ENCODE peak calls at places on chromosome 13, in six cellular contexts. B is OCI-LY7, Q is neural progenitor cell, O is fibroblast of lung, C is HepG2, S is IMR-90. R is an unnamed sample. For H4K20me1, the result is how much of the 10 kb centered on the place peaks cover.

GRCh38 chr13:26785845-26786630 is 25.5 kb upstream of the GPR12 start:
- DNase-seq in Q (peak), B (peak), S (no peak), C (no peak), O (no peak), R (peak)

GRCh38 chr13:34458756-34459462 is 483.2 kb upstream of the NBEA start:
- DNase-seq in O (no peak), S (no peak), Q (no peak), C (no peak), B (no peak), R (no peak)

GRCh38 chr13:79966502-79966901 is 374.4 kb downstream of the SPRY2 start:
- DNase-seq in C (no peak), Q (no peak), S (no peak), O (no peak), B (no peak), R (no peak)

GRCh38 chr13:113074876-113075275 is 30.7 kb upstream of the F7 start:
- DNase-seq in O (no peak), S (no peak), C (no peak), B (no peak), Q (no peak), R (no peak)

GRCh38 chr13:40026174-40026585 is 370.7 kb downstream of the COG6 start:
- DNase-seq in S (peak), Q (no peak), O (peak), C (no peak), B (no peak), R (no peak)

GRCh38 chr13:20796791-20797513 is 23.2 kb upstream of the EEF1AKMT1 start:
- DNase-seq in O (peak), B (no peak), Q (no peak), S (peak), C (no peak), R (no peak)

GRCh38 chr13:54643863-54644262 is 1615.2 kb downstream of the OLFM4 start:
- DNase-seq in B (no peak), O (no peak), C (no peak), Q (no peak), S (no peak), R (no peak)

GRCh38 chr13:76522083-76522755 is 364.0 kb downstream of the KCTD12 start:
- DNase-seq in O (peak), C (no peak), B (no peak), S (peak), Q (no peak), R (no peak)

GRCh38 chr13:66195238-66195637 is 1034.9 kb downstream of the PCDH9 start:
- DNase-seq in O (no peak), B (no peak), Q (no peak), C (no peak), S (no peak), R (no peak)

GRCh38 chr13:112622375-112622774 is 34.4 kb upstream of the TUBGCP3 start:
- DNase-seq in B (no peak), S (no peak), Q (no peak), O (no peak), C (no peak), R (no peak)

GRCh38 chr13:75798353-75799245 is 162.5 kb downstream of the LMO7 start:
- DNase-seq in B (no peak), S (peak), Q (no peak), O (peak), C (no peak), R (no peak)

GRCh38 chr13:30832845-30833332 is 73.2 kb upstream of the MEDAG start:
- DNase-seq in Q (peak), C (peak), O (peak), S (no peak), B (no peak), R (no peak)

GRCh38 chr13:88162076-88162702 is 491.0 kb downstream of the SLITRK5 start:
- DNase-seq in S (no peak), Q (no peak), C (no peak), B (no peak), O (no peak), R (no peak)
- H3K4me2 ChIP-seq in S (no peak), Q (no peak), C (no peak), B (no peak), O (no peak), R (no peak)

DNA sequence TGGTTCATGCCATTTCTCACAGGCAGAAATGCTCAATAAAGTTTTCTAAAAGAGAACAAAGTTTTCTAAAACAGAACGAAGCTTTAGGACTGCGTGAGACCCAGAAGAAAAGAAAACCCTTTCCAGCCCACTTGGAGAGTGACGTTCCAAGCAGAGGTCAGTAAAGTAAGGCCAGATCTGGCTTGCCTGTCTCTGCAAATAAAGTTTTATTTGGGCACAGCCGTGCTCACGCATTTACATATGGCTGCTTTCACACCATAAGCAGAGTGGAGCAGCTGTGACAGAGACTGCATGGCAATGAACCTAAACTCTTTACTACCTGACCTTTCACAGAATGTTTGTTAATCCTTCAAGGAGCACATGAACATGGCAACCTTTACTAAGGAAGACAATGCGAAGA is 23.6 kb downstream of the IRS2 start:
- DNase-seq in Q (no peak), B (no peak), S (no peak), C (no peak), O (no peak), R (no peak)
- H4K20me1 ChIP-seq in Q (half or more), B (under half), S (under half), C (under half), O (under half), R (under half)

GRCh38 chr13:51767100-51767499 is 36.9 kb downstream of the DHRS12 start:
- DNase-seq in C (no peak), O (no peak), B (no peak), Q (peak), S (no peak), R (no peak)
- TF ChIP-seq CTCF in C (peak), O (no peak), B (peak), Q (peak), S (no peak), R (peak)

GRCh38 chr13:33087091-33087490 is 70.9 kb downstream of the KL start:
- DNase-seq in O (peak), B (no peak), Q (no peak), C (no peak), S (no peak), R (no peak)
- H3K4me2 ChIP-seq in O (no peak), B (no peak), Q (no peak), C (no peak), S (no peak), R (no peak)

DNA sequence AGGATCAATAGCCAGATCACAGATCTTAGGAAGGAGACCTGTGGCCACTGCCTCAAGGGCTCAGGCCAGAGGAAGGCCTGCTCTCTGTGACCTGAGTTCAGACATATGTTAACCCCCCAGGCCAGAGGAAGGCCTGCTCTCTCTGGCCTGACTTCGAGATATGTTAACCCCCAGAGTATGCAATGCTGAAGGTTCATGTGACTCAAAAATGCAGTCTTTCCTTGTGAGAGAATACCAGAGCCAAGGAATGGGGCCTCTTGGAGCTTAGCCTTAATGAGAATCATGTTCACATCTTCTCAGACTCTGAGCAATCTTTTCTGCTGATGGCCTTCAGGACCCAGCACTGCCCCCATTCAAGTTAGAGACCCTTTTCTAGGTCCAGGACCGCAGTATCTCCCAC is 36.7 kb downstream of the MBNL2 start:
- DNase-seq in Q (no peak), B (no peak), C (no peak), O (peak), S (peak), R (no peak)
- H4K20me1 ChIP-seq in Q (under half), B (under half), C (under half), O (under half), S (under half), R (under half)